ENCODE peak calls at places on chromosomes 3 and 15, in four cellular contexts. S, T, A and C are unnamed samples.

GRCh38 chr3:31219131-31219843 is 313.4 kb upstream of the STT3B start:
- DNase-seq in S (no peak), T (no peak), A (no peak), C (no peak)

GRCh38 chr3:123576119-123576518 is 8.7 kb downstream of the HACD2 start:
- DNase-seq in S (no peak), T (no peak), A (no peak), C (no peak)

GRCh38 chr15:78873796-78874761 is 1.4 kb downstream of the MORF4L1 start:
- DNase-seq in S (no peak), T (no peak), A (peak; percentile 47), C (peak; percentile 81)

GRCh38 chr3:131480116-131480515 is 22.7 kb downstream of the MRPL3 start:
- DNase-seq in S (no peak), T (no peak), A (no peak), C (no peak)

GRCh38 chr3:15148614-15149013 is 49.7 kb upstream of the RBSN start:
- DNase-seq in S (no peak), T (no peak), A (peak; percentile 88), C (no peak)

GRCh38 chr15:51227967-51228783 is 110.2 kb downstream of the CYP19A1 start:
- DNase-seq in S (no peak), T (no peak), A (peak; percentile 42), C (no peak)

GRCh38 chr3:188807002-188807401 is 364.8 kb upstream of the TPRG1 start:
- DNase-seq in S (no peak), T (no peak), A (peak; percentile 9), C (no peak)

GRCh38 chr3:121463745-121464144 is 82.0 kb downstream of the POLQ start:
- DNase-seq in S (no peak), T (no peak), A (no peak), C (no peak)

GRCh38 chr3:149784064-149784704 is 8.2 kb downstream of the ANKUB1 start:
- DNase-seq in S (no peak), T (no peak), A (no peak), C (no peak)

GRCh38 chr3:6736781-6737180 is 124.1 kb upstream of the GRM7 start:
- DNase-seq in S (no peak), T (no peak), A (no peak), C (no peak)

GRCh38 chr3:50609743-50610085 is 1.9 kb downstream of the CISH start:
- DNase-seq in S (no peak), T (no peak), A (no peak), C (no peak)

GRCh38 chr3:70982274-70982673 is 601.3 kb downstream of the FOXP1 start:
- DNase-seq in S (no peak), T (no peak), A (no peak), C (no peak)

GRCh38 chr3:81758275-81758674 is 3.2 kb downstream of the GBE1 start:
- DNase-seq in S (no peak), T (no peak), A (no peak), C (no peak)

GRCh38 chr3:36701903-36702374 is 62.4 kb downstream of the DCLK3 start:
- DNase-seq in S (no peak), T (no peak), A (no peak), C (no peak)

GRCh38 chr3:48194446-48195071 is 6.3 kb upstream of the CDC25A start:
- DNase-seq in S (peak; percentile 74), T (peak; percentile 82), A (peak; percentile 90), C (no peak)

GRCh38 chr15:45048784-45049631 is 26.0 kb downstream of the SORD start:
- DNase-seq in S (no peak), T (no peak), A (no peak), C (peak; percentile 84)

GRCh38 chr3:176568189-176568588 is 629.1 kb downstream of the TBL1XR1 start:
- DNase-seq in S (no peak), T (no peak), A (no peak), C (no peak)

GRCh38 chr15:96882361-96882760 is 551.9 kb downstream of the NR2F2 start:
- DNase-seq in S (no peak), T (no peak), A (no peak), C (no peak)

GRCh38 chr3:177051419-177051818 is 145.9 kb downstream of the TBL1XR1 start:
- DNase-seq in S (no peak), T (peak; percentile 42), A (no peak), C (no peak)

GRCh38 chr3:86934851-86935250 is 56.1 kb downstream of the VGLL3 start:
- DNase-seq in S (no peak), T (no peak), A (no peak), C (no peak)

GRCh38 chr3:179954226-179954870 is 82.4 kb downstream of the PEX5L start:
- DNase-seq in S (no peak), T (no peak), A (no peak), C (no peak)

GRCh38 chr3:136237103-136237502 is 13.0 kb upstream of the PCCB start:
- DNase-seq in S (no peak), T (no peak), A (no peak), C (no peak)

GRCh38 chr3:150376001-150376848 is 31.9 kb upstream of the TSC22D2 start:
- DNase-seq in S (no peak), T (no peak), A (no peak), C (no peak)

GRCh38 chr15:45428491-45428890 is 50.1 kb upstream of the GATM start:
- DNase-seq in S (no peak), T (no peak), A (no peak), C (no peak)

GRCh38 chr3:195873281-195873887 is 35.0 kb downstream of the TNK2 start:
- DNase-seq in S (no peak), T (no peak), A (no peak), C (no peak)

GRCh38 chr3:127768346-127769008 is 53.8 kb downstream of the MGLL start:
- DNase-seq in S (no peak), T (no peak), A (no peak), C (peak; percentile 32)

GRCh38 chr3:64022451-64023186 is 675 bp downstream of the PSMD6 start:
- DNase-seq in S (no peak), T (peak; percentile 21), A (no peak), C (peak; percentile 76)

GRCh38 chr3:62415312-62415791 is 42.0 kb upstream of the FEZF2 start:
- DNase-seq in S (no peak), T (no peak), A (peak; percentile 90), C (no peak)

GRCh38 chr3:11558461-11558903 is 85.2 kb downstream of the VGLL4 start:
- DNase-seq in S (no peak), T (no peak), A (no peak), C (peak; percentile 64)

GRCh38 chr3:24197809-24198208 is 252.7 kb downstream of the NR1D2 start:
- DNase-seq in S (no peak), T (peak; percentile 39), A (peak; percentile 66), C (no peak)

GRCh38 chr15:67998599-67999122 is 55.5 kb upstream of the PIAS1 start:
- DNase-seq in S (peak; percentile 76), T (no peak), A (no peak), C (no peak)

GRCh38 chr3:116836286-116836685 is 126.7 kb downstream of the TUSC7 start:
- DNase-seq in S (no peak), T (no peak), A (no peak), C (no peak)

GRCh38 chr3:52123106-52123708 is 31.0 kb downstream of the POC1A start:
- DNase-seq in S (peak; percentile 78), T (peak; percentile 87), A (peak; percentile 81), C (peak; percentile 92)

GRCh38 chr3:152048826-152049225 is 175.4 kb downstream of the SUCNR1 start:
- DNase-seq in S (no peak), T (no peak), A (no peak), C (no peak)

GRCh38 chr3:189270248-189270832 is 98.6 kb downstream of the TPRG1 start:
- DNase-seq in S (peak; percentile 71), T (no peak), A (peak; percentile 73), C (no peak)

GRCh38 chr3:50254577-50255250 is 14.2 kb upstream of the SEMA3B start:
- DNase-seq in S (peak; percentile 64), T (no peak), A (peak; percentile 60), C (peak; percentile 93)

GRCh38 chr3:12462159-12462962 is 21.9 kb upstream of the TSEN2 start:
- DNase-seq in S (no peak), T (no peak), A (no peak), C (no peak)

GRCh38 chr15:94265009-94265408 is 33.6 kb downstream of the MCTP2 start:
- DNase-seq in S (no peak), T (no peak), A (no peak), C (no peak)

GRCh38 chr3:106759686-106760085 is 617.6 kb upstream of the CCDC54 start:
- DNase-seq in S (no peak), T (no peak), A (no peak), C (no peak)

DNA sequence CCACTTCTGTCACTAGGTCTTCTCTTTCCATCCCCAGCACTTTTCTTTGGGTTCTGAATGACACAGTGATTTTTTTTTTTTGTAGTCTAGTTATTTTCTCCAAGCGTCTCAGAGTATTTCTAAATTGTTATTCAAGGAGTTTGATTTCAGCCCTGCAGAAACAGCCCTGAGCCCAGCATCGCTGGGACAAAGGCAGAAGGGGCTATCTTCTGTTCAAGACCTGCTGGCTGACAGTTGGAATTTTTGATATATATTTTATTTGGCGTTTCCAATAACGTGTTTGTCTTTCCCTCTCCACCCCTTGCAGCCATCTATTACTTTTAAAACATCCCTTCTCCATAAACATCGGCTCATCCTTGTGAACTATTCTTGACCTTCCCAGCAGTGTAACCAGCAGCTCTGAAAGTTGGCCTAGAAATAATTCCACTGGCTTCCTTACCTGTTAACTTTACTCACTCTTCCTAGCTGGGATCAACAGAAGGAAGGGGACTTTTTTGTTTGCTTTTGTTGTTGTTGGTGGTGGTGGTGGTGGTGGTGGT is 5.5 kb upstream of the MEIS2 start:
- DNase-seq in S (no peak), T (no peak), A (no peak), C (no peak)
- H3K27ac ChIP-seq in S (peak overlapping the region; percentile 95), T (peak overlapping the region; percentile 99), A (no peak overlapping the region), C (no peak overlapping the region)

DNA sequence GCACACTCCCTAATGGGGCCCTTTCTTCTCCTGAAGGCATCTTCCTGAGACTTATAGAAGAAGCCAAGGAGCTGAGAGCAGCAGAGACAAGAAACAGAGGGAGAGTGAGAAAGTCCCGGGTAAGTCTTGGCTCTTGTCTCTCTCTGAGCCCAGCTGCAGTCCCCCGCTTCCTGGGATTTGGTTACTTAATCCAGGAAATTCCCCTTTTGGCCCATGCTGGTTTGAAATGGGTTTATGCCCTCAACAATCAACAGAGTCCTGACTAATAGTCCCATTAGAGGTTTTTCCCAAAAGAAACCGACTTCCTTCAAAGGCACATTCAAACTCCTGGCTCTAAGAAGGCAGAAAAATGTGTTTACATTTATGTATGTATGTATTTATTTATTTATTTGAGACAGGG is 22.0 kb downstream of the TMEM158 start:
- DNase-seq in S (no peak), T (no peak), A (no peak), C (no peak)
- TF ChIP-seq POLR2AphosphoS5 in S (no peak), T (no peak), A (no peak), C (no peak)

GRCh38 chr15:64148168-64148567 is 3.4 kb upstream of the SNX22 start:
- DNase-seq in S (no peak), T (no peak), A (no peak), C (no peak)

GRCh38 chr15:64144565-64145281 is 6.8 kb upstream of the SNX22 start:
- DNase-seq in S (no peak), T (no peak), A (no peak), C (no peak)

GRCh38 chr15:64146885-64147681 is 4.4 kb upstream of the SNX22 start:
- DNase-seq in S (no peak), T (peak; percentile 94), A (no peak), C (no peak)

GRCh38 chr15:64146041-64146440 is 5.5 kb upstream of the SNX22 start:
- DNase-seq in S (no peak), T (peak; percentile 49), A (no peak), C (no peak)

GRCh38 chr15:64146520-64146884 is 5.0 kb upstream of the SNX22 start:
- DNase-seq in S (no peak), T (no peak), A (no peak), C (no peak)
- H3K4me3 ChIP-seq in S (no peak overlapping the region), T (no peak overlapping the region), A (no peak overlapping the region), C (no peak overlapping the region)

GRCh38 chr3:32640939-32641725 is 43.9 kb upstream of the CNOT10 start:
- DNase-seq in S (no peak), T (no peak), A (no peak), C (no peak)
- H3K27ac ChIP-seq in S (no peak overlapping the region), T (no peak overlapping the region), A (no peak overlapping the region), C (no peak overlapping the region)